ENCODE peak calls at places on chromosomes 13 and 19, in ten cellular contexts. I, A, J, B, K, R, S, W, Z and C are unnamed samples. For H3K4me1, the result is how much of the 10 kb centered on the place peaks cover.

GRCh38 chr13:36789061-36789460 is 30.0 kb upstream of the RFXAP start:
- DNase-seq in I (no peak), A (no peak), J (no peak), B (no peak), K (no peak), R (no peak), S (no peak), W (no peak), Z (no peak), C (no peak)

GRCh38 chr13:113567681-113568080 is 16.9 kb upstream of the TFDP1 start:
- DNase-seq in I (no peak), A (no peak), J (no peak), B (no peak), K (peak), R (no peak), S (no peak), W (no peak), Z (no peak), C (no peak)

GRCh38 chr19:51729781-51730180 is 6.0 kb upstream of the HAS1 start:
- DNase-seq in I (no peak), A (no peak), J (no peak), B (no peak), K (no peak), R (no peak), S (no peak), W (no peak), Z (no peak), C (no peak)

GRCh38 chr19:24065243-24065642 is 21.7 kb upstream of the ZNF254 start:
- DNase-seq in I (no peak), A (no peak), J (no peak), B (no peak), K (no peak), R (no peak), S (no peak), W (no peak), Z (no peak), C (no peak)

GRCh38 chr19:53506728-53507127 is 31.2 kb upstream of the ZNF331 start:
- DNase-seq in I (no peak), A (no peak), J (no peak), B (no peak), K (no peak), R (no peak), S (no peak), W (no peak), Z (no peak), C (no peak)

GRCh38 chr19:32131037-32131436 is 214.4 kb upstream of the ZNF507 start:
- DNase-seq in I (no peak), A (no peak), J (no peak), B (no peak), K (no peak), R (no peak), S (no peak), W (no peak), Z (no peak), C (no peak)

GRCh38 chr13:49681837-49682236 is 9.4 kb downstream of the EBPL start:
- DNase-seq in I (no peak), A (peak), J (no peak), B (no peak), K (no peak), R (no peak), S (no peak), W (no peak), Z (no peak), C (no peak)

GRCh38 chr13:110592670-110593069 is 22.7 kb upstream of the NAXD start:
- DNase-seq in I (no peak), A (no peak), J (no peak), B (no peak), K (no peak), R (no peak), S (no peak), W (no peak), Z (no peak), C (no peak)

GRCh38 chr13:87120476-87120875 is 550.7 kb upstream of the SLITRK5 start:
- DNase-seq in I (no peak), A (no peak), J (no peak), B (no peak), K (no peak), R (no peak), S (no peak), W (no peak), Z (no peak), C (no peak)

GRCh38 chr13:72507394-72508199 is 219.8 kb downstream of the MZT1 start:
- DNase-seq in I (no peak), A (no peak), J (no peak), B (no peak), K (no peak), R (no peak), S (no peak), W (no peak), Z (no peak), C (no peak)

GRCh38 chr13:43170497-43170896 is 147.1 kb downstream of the DNAJC15 start:
- DNase-seq in I (no peak), A (peak), J (no peak), B (no peak), K (no peak), R (no peak), S (no peak), W (no peak), Z (no peak), C (no peak)

GRCh38 chr13:79283742-79284141 is 122.3 kb downstream of the RBM26 start:
- DNase-seq in I (no peak), A (no peak), J (no peak), B (no peak), K (no peak), R (no peak), S (no peak), W (no peak), Z (no peak), C (no peak)

GRCh38 chr19:4764290-4764660 is 27.3 kb upstream of the FEM1A start:
- DNase-seq in I (no peak), A (peak), J (no peak), B (no peak), K (no peak), R (no peak), S (no peak), W (no peak), Z (no peak), C (no peak)

DNA sequence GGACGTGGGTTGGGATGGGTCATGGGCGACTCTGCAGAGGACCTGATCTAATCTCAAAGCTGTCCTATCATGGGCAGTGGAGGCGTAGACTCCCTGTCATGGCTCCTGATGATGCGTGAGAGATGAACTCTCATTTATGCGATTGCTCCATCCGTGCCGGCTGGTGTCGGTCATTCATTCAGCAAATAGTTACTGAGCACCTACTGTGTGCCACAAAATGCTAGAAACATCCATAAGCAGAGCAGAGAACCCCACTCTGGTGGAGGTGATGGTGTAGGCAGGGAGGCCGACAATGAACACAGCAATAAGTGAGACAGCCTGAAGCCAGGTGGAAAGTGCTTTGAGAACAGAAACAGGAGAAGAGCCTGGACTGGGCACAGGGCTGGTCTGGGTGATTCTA is 1.7 kb upstream of the REXO1 start:
- DNase-seq in I (no peak), A (no peak), J (no peak), B (no peak), K (no peak), R (no peak), S (no peak), W (no peak), Z (no peak), C (no peak)
- H3K4me1 ChIP-seq in I (under half), A (under half), J (half or more), B (under half), K (half or more), R (under half), S (under half), W (half or more), Z (under half), C (under half)

GRCh38 chr19:44552324-44552723 is 22.8 kb upstream of the CEACAM20 start:
- DNase-seq in I (no peak), A (peak), J (no peak), B (no peak), K (no peak), R (no peak), S (no peak), W (peak), Z (peak), C (no peak)
- TF ChIP-seq CTCF in I (peak), A (peak), J (peak), B (no peak), K (no peak), R (no peak), S (no peak), W (peak), Z (peak), C (no peak)

GRCh38 chr19:7351861-7352260 is 3.1 kb downstream of the ARHGEF18 start:
- DNase-seq in I (no peak), A (no peak), J (no peak), B (no peak), K (no peak), R (no peak), S (no peak), W (no peak), Z (no peak), C (no peak)
- H3K4me1 ChIP-seq in I (under half), A (under half), J (under half), B (under half), K (half or more), R (under half), S (under half), W (under half), Z (under half), C (under half)

GRCh38 chr19:3547767-3548282 is 8.9 kb downstream of the TEKTIP1 start:
- DNase-seq in I (no peak), A (no peak), J (no peak), B (no peak), K (no peak), R (peak), S (no peak), W (no peak), Z (no peak), C (peak)
- TF ChIP-seq CTCF in I (no peak), A (no peak), J (no peak), B (no peak), K (peak), R (no peak), S (no peak), W (peak), Z (no peak), C (no peak)

GRCh38 chr13:55516610-55517009 is 1624.1 kb upstream of the PRR20A start:
- DNase-seq in I (no peak), A (no peak), J (no peak), B (no peak), K (no peak), R (no peak), S (no peak), W (no peak), Z (no peak), C (no peak)
- H3K4me1 ChIP-seq in I (under half), A (under half), J (under half), B (under half), K (under half), R (under half), S (under half), W (under half), Z (under half), C (under half)

GRCh38 chr19:861099-861755 is 1.8 kb downstream of the CFD start:
- DNase-seq in I (no peak), A (no peak), J (no peak), B (no peak), K (no peak), R (no peak), S (no peak), W (no peak), Z (no peak), C (no peak)

GRCh38 chr19:860481-861098 is 1.1 kb downstream of the CFD start:
- DNase-seq in I (peak), A (peak), J (peak), B (peak), K (peak), R (peak), S (no peak), W (peak), Z (no peak), C (peak)

GRCh38 chr19:858868-859843 is at the start of gene CFD:
- DNase-seq in I (peak), A (no peak), J (peak), B (peak), K (no peak), R (peak), S (no peak), W (peak), Z (no peak), C (peak)

GRCh38 chr19:855566-856120 is 3.5 kb downstream of the ELANE start:
- DNase-seq in I (peak), A (no peak), J (no peak), B (no peak), K (no peak), R (no peak), S (no peak), W (no peak), Z (no peak), C (peak)

DNA sequence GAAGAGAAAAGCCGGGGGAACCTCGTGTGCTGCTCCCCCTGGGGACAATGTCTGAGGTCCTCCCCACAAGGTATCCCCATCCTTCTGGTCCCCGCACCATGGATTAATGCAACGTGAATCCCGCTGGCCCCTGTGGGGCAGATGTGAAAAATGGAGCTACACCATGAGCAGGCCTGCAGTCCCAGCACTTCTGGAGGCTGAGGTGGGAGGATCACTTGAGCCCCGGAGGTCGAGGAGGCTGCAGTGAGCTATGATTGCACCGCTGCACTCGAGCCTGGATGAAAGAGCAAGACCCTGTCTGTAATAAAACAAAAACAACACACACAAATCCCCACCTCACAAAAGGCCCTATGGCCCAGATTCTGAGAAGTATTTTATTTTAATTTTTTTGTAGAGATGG is 1.2 kb upstream of the CFD start:
- DNase-seq in I (no peak), A (no peak), J (no peak), B (no peak), K (no peak), R (no peak), S (no peak), W (no peak), Z (no peak), C (no peak)
- TF ChIP-seq CTCF in I (no peak), A (no peak), J (no peak), B (no peak), K (no peak), R (no peak), S (no peak), W (no peak), Z (no peak), C (no peak)

DNA sequence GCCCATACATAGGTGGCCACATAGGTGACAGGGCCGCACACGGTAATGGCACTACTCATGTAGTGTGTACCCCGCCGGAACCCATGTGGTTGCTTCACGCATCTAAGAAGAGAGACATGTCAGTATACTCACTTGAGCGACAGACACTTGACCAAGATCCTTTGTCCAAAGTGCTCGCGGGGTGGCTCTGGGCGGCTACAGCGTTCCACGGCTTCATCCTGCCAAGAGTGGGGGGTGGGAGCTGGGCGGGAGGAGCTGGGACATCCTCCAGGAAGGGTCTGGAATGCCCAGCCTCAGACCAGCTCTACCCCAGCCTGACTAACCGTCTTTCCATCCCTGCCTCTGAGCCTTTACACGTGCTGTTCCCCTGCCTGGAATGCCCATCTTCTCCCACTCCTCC is 8.5 kb downstream of the ANGPTL8 start:
- DNase-seq in I (no peak), A (no peak), J (no peak), B (no peak), K (no peak), R (no peak), S (no peak), W (no peak), Z (no peak), C (no peak)
- H3K4me1 ChIP-seq in I (under half), A (under half), J (half or more), B (under half), K (under half), R (under half), S (under half), W (half or more), Z (under half), C (under half)

DNA sequence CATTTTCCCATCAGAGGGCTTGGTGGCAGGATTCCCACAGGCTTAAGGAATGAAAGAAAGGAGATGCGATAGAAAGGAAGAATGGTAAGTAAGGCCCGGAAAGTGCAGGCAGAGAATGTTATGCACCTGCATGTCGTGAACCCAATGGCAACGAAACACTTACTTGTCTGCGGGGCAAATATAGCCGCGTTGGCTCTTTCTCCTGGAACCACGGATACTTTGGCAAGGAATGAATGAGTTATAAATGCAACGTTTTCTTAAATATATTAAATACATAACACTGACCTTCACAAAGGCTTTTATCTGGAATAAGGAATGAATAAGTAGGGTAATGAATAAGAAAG is 192.1 kb downstream of the KATNAL1 start:
- DNase-seq in I (no peak), A (no peak), J (no peak), B (no peak), K (no peak), R (no peak), S (no peak), W (no peak), Z (no peak), C (no peak)
- TF ChIP-seq CTCF in I (peak), A (no peak), J (peak), B (no peak), K (peak), R (no peak), S (no peak), W (no peak), Z (no peak), C (no peak)

DNA sequence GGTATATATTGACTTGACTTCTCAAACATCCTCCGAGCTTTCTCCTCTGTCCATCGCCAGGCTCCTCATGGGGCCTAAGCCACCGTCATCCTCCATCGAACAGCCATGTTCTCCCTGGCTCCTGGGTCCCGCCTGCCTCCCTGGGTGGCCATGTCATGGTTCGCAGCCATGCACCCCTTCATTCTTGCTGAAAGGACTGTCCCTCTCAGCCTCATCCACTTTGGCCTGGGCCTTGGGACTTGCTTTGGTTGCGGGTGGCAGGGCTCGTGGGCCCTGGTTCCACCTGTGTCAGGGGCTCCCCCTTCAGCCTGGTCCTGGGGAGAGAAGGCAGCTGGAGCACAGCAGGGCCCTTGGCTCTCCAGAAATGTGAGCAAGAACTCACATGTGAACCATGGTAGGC is 183.8 kb downstream of the KATNAL1 start:
- DNase-seq in I (no peak), A (no peak), J (no peak), B (no peak), K (no peak), R (no peak), S (no peak), W (no peak), Z (no peak), C (no peak)
- H3K4me1 ChIP-seq in I (under half), A (under half), J (under half), B (under half), K (under half), R (under half), S (under half), W (under half), Z (under half), C (under half)